ENCODE peak calls at places on chromosomes 1 and 21, in four cellular contexts. One of them, this sample, is unnamed. For H3K4me1, the result is how much of the 10 kb centered on the place peaks cover.

GRCh38 chr1:88608139-88608943 is 75.7 kb upstream of the PKN2 start:
- DNase-seq in HCT116: peak
- DNase-seq in lung: no peak
- DNase-seq in tibial artery: no peak
- DNase-seq in this sample: no peak

GRCh38 chr1:2231667-2232254 is 3.6 kb downstream of the SKI start:
- DNase-seq in HCT116: no peak
- DNase-seq in lung: peak
- DNase-seq in tibial artery: peak
- DNase-seq in this sample: peak

GRCh38 chr1:32818804-32819541 is 1.5 kb downstream of the S100PBP start:
- DNase-seq in HCT116: no peak
- DNase-seq in lung: no peak
- DNase-seq in tibial artery: no peak
- DNase-seq in this sample: no peak

GRCh38 chr1:1238702-1239178 is 6.7 kb downstream of the B3GALT6 start:
- DNase-seq in HCT116: no peak
- DNase-seq in lung: no peak
- DNase-seq in tibial artery: no peak
- DNase-seq in this sample: no peak

GRCh38 chr1:10575616-10576015 is 100.9 kb downstream of the PEX14 start:
- DNase-seq in HCT116: peak
- DNase-seq in lung: no peak
- DNase-seq in tibial artery: no peak
- DNase-seq in this sample: no peak

GRCh38 chr1:219296916-219297315 is 123.2 kb downstream of the LYPLAL1 start:
- DNase-seq in HCT116: no peak
- DNase-seq in lung: no peak
- DNase-seq in tibial artery: no peak
- DNase-seq in this sample: no peak

GRCh38 chr21:45821315-45822001 is 160.1 kb upstream of the COL6A1 start:
- DNase-seq in HCT116: no peak
- DNase-seq in lung: no peak
- DNase-seq in tibial artery: peak
- DNase-seq in this sample: peak

GRCh38 chr1:43935711-43936427 is 2.3 kb downstream of the ARTN start:
- DNase-seq in HCT116: no peak
- DNase-seq in lung: no peak
- DNase-seq in tibial artery: no peak
- DNase-seq in this sample: no peak

GRCh38 chr1:41365772-41366427 is 4.7 kb downstream of the FOXO6 start:
- DNase-seq in HCT116: no peak
- DNase-seq in lung: no peak
- DNase-seq in tibial artery: no peak
- DNase-seq in this sample: no peak

GRCh38 chr1:33180226-33181037 is 1.4 kb downstream of the TRIM62 start:
- DNase-seq in HCT116: peak
- DNase-seq in lung: peak
- DNase-seq in tibial artery: peak
- DNase-seq in this sample: peak

GRCh38 chr21:19198801-19199200 is 795.2 kb upstream of the TMPRSS15 start:
- DNase-seq in HCT116: no peak
- DNase-seq in lung: no peak
- DNase-seq in tibial artery: no peak
- DNase-seq in this sample: no peak

GRCh38 chr1:9628541-9629444 is 22.7 kb upstream of the PIK3CD start:
- DNase-seq in HCT116: no peak
- DNase-seq in lung: no peak
- DNase-seq in tibial artery: no peak
- DNase-seq in this sample: no peak

GRCh38 chr1:51224255-51224654 is 11.8 kb upstream of the RNF11 start:
- DNase-seq in HCT116: no peak
- DNase-seq in lung: no peak
- DNase-seq in tibial artery: no peak
- DNase-seq in this sample: no peak

GRCh38 chr21:39103689-39104088 is 79.6 kb downstream of the PSMG1 start:
- DNase-seq in HCT116: no peak
- DNase-seq in lung: no peak
- DNase-seq in tibial artery: peak
- DNase-seq in this sample: peak

GRCh38 chr1:161076410-161076809 is 6.7 kb upstream of the ARHGAP30 start:
- DNase-seq in HCT116: no peak
- DNase-seq in lung: no peak
- DNase-seq in tibial artery: no peak
- DNase-seq in this sample: no peak

GRCh38 chr1:153774780-153775431 is at the start of gene SLC27A3:
- DNase-seq in HCT116: peak
- DNase-seq in lung: peak
- DNase-seq in tibial artery: peak
- DNase-seq in this sample: peak

GRCh38 chr1:116501870-116502244 is 69.0 kb downstream of the CD58 start:
- DNase-seq in HCT116: no peak
- DNase-seq in lung: no peak
- DNase-seq in tibial artery: no peak
- DNase-seq in this sample: no peak

GRCh38 chr1:1223891-1224290 is 7.9 kb downstream of the SDF4 start:
- DNase-seq in HCT116: no peak
- DNase-seq in lung: no peak
- DNase-seq in tibial artery: no peak
- DNase-seq in this sample: no peak

GRCh38 chr1:85459274-85459673 is 5.7 kb downstream of the DDAH1 start:
- DNase-seq in HCT116: no peak
- DNase-seq in lung: no peak
- DNase-seq in tibial artery: no peak
- DNase-seq in this sample: no peak

GRCh38 chr1:72915581-72915980 is 633.2 kb upstream of the NEGR1 start:
- DNase-seq in HCT116: no peak
- DNase-seq in lung: no peak
- DNase-seq in tibial artery: no peak
- DNase-seq in this sample: no peak

GRCh38 chr1:234727018-234727757 is 117.2 kb upstream of the IRF2BP2 start:
- DNase-seq in HCT116: no peak
- DNase-seq in lung: no peak
- DNase-seq in tibial artery: no peak
- DNase-seq in this sample: peak

GRCh38 chr1:8412183-8412831 is 94.4 kb downstream of the SLC45A1 start:
- DNase-seq in HCT116: no peak
- DNase-seq in lung: no peak
- DNase-seq in tibial artery: peak
- DNase-seq in this sample: peak

GRCh38 chr21:41360072-41360821 is 1.6 kb upstream of the MX2 start:
- DNase-seq in HCT116: no peak
- DNase-seq in lung: peak
- DNase-seq in tibial artery: peak
- DNase-seq in this sample: peak

GRCh38 chr1:9281071-9281827 is 11.4 kb upstream of the SPSB1 start:
- DNase-seq in HCT116: no peak
- DNase-seq in lung: no peak
- DNase-seq in tibial artery: no peak
- DNase-seq in this sample: no peak

GRCh38 chr1:49597436-49597835 is 426.3 kb downstream of the AGBL4 start:
- DNase-seq in HCT116: no peak
- DNase-seq in lung: no peak
- DNase-seq in tibial artery: no peak
- DNase-seq in this sample: no peak

GRCh38 chr1:12146343-12147112 is 20.3 kb upstream of the TNFRSF1B start:
- DNase-seq in HCT116: no peak
- DNase-seq in lung: no peak
- DNase-seq in tibial artery: no peak
- DNase-seq in this sample: no peak

GRCh38 chr1:222582099-222582774 is 7.5 kb downstream of the TAF1A start:
- DNase-seq in HCT116: peak
- DNase-seq in lung: no peak
- DNase-seq in tibial artery: no peak
- DNase-seq in this sample: no peak

GRCh38 chr1:202671388-202671787 is 38.9 kb downstream of the SYT2 start:
- DNase-seq in HCT116: no peak
- DNase-seq in lung: no peak
- DNase-seq in tibial artery: no peak
- DNase-seq in this sample: no peak

GRCh38 chr1:95117207-95118018 is at the start of gene TLCD4:
- DNase-seq in HCT116: peak
- DNase-seq in lung: peak
- DNase-seq in tibial artery: peak
- DNase-seq in this sample: peak

GRCh38 chr1:37723390-37724078 is 31.2 kb downstream of the CDCA8 start:
- DNase-seq in HCT116: no peak
- DNase-seq in lung: no peak
- DNase-seq in tibial artery: peak
- DNase-seq in this sample: peak

GRCh38 chr1:198788561-198789064 is 149.8 kb downstream of the PTPRC start:
- DNase-seq in HCT116: no peak
- DNase-seq in lung: no peak
- DNase-seq in tibial artery: no peak
- DNase-seq in this sample: no peak

GRCh38 chr1:156146749-156147405 is 6.5 kb upstream of the SEMA4A start:
- DNase-seq in HCT116: no peak
- DNase-seq in lung: no peak
- DNase-seq in tibial artery: peak
- DNase-seq in this sample: no peak

GRCh38 chr1:246275036-246275435 is 232.0 kb downstream of the SMYD3 start:
- DNase-seq in HCT116: no peak
- DNase-seq in lung: no peak
- DNase-seq in tibial artery: no peak
- DNase-seq in this sample: no peak

GRCh38 chr21:45973475-45974072 is 8.0 kb upstream of the COL6A1 start:
- DNase-seq in HCT116: peak
- DNase-seq in lung: peak
- DNase-seq in tibial artery: peak
- DNase-seq in this sample: peak

GRCh38 chr1:42484382-42484781 is 21.3 kb downstream of the CCDC30 start:
- DNase-seq in HCT116: no peak
- DNase-seq in lung: no peak
- DNase-seq in tibial artery: no peak
- DNase-seq in this sample: no peak

GRCh38 chr1:15702722-15703550 is 18.8 kb downstream of the PLEKHM2 start:
- DNase-seq in HCT116: no peak
- DNase-seq in lung: no peak
- DNase-seq in tibial artery: no peak
- DNase-seq in this sample: no peak

GRCh38 chr1:156284762-156285161 is 637 bp downstream of the TMEM79 start:
- DNase-seq in HCT116: no peak
- DNase-seq in lung: no peak
- DNase-seq in tibial artery: no peak
- DNase-seq in this sample: no peak

DNA sequence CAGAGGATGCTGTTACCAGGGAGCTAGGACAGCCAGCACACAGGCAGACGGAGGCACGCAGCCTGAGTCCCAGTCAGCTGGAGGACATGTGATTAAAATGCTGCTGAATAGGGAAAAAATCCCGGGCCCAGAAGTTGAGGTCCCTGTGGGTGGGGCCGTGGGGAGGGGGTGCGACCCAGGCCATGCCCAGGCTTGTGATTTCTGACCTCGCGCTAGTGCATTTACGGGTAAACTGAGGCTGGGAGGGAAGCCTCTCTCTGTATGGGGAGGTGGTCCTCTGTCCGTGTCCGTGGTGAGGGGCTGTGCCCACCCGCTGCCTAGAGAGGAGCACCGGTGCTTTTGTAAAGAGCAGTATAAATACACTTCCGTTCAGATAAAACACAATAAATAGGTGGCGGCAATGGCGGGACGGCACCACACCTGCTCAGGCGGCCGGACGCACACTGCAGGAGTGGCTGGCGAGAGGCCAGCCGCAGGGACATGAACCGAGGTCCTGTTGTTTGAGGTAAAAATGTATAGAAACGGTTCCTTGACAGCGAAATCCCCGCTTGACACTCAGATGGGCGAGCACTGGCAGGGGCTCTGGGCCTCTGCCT is 40.9 kb downstream of the KRTAP10-1 start:
- DNase-seq in HCT116: no peak
- DNase-seq in lung: no peak
- DNase-seq in tibial artery: no peak
- DNase-seq in this sample: no peak
- H3K4me3 ChIP-seq in HCT116: no peak
- H3K4me3 ChIP-seq in lung: no peak
- H3K4me3 ChIP-seq in tibial artery: no peak
- H3K4me3 ChIP-seq in this sample: no peak

GRCh38 chr1:109786107-109786470 is 22.4 kb upstream of the EPS8L3 start:
- DNase-seq in HCT116: no peak
- DNase-seq in lung: no peak
- DNase-seq in tibial artery: peak
- DNase-seq in this sample: peak
- H3K4me1 ChIP-seq in HCT116: under half
- H3K4me1 ChIP-seq in lung: under half
- H3K4me1 ChIP-seq in tibial artery: under half
- H3K4me1 ChIP-seq in this sample: under half

DNA sequence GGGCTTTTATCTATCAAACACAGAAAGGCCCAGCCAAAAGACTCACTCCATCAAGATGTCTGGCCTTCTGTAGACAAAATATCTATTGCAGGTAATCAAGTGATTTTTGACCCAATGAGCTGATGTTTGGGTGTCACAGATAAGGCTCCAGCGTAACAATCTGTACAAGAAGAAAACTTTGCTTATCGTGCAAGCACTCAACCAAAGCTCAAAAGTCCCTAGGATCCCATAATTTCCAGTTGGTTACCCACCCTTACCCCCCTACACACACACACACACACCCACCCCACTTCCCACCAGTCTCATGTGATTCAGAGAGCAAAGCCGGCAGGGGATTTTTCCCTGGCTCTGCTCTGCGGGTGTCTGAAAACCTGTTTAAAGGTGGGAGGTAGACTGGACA is 5.8 kb downstream of the ITPKB start:
- DNase-seq in HCT116: no peak
- DNase-seq in lung: no peak
- DNase-seq in tibial artery: no peak
- DNase-seq in this sample: no peak
- H3K4me3 ChIP-seq in HCT116: no peak
- H3K4me3 ChIP-seq in lung: no peak
- H3K4me3 ChIP-seq in tibial artery: no peak
- H3K4me3 ChIP-seq in this sample: peak

DNA sequence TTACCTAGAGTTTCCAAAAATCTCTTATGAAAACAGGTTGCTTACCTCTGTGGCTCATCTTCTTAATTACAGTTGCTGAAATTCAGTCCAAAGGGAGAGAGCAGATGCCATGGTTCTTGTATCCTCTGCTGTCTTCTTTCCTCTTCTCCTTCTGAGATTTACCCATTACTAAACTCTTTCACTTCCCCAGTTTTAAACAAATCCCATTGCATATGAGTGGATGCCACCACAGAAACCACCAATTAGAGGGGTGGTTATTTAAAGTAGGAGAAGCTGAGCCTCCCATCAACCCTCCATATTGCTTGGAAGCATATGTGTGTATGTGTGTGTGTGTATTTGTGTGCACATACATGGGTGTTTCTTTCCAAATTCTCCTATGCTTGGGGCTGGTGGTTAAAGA is 128.5 kb upstream of the KCNK1 start:
- DNase-seq in HCT116: no peak
- DNase-seq in lung: no peak
- DNase-seq in tibial artery: no peak
- DNase-seq in this sample: no peak
- H3K4me1 ChIP-seq in HCT116: under half
- H3K4me1 ChIP-seq in lung: under half
- H3K4me1 ChIP-seq in tibial artery: under half
- H3K4me1 ChIP-seq in this sample: under half